ENCODE peak calls at places on chromosomes 1 and 21, in four cellular contexts. G, V, P and E are unnamed samples.

GRCh38 chr1:2528966-2529750 is 905 bp downstream of the HES5 start:
- DNase-seq in G (peak; percentile 73), V (no peak), P (peak; percentile 77), E (no peak)

GRCh38 chr1:33985166-33985565 is 121.3 kb downstream of the HMGB4 start:
- DNase-seq in G (no peak), V (no peak), P (no peak), E (no peak)

GRCh38 chr1:3393024-3393986 is 61.2 kb upstream of the ARHGEF16 start:
- DNase-seq in G (no peak), V (no peak), P (peak; percentile 68), E (no peak)

GRCh38 chr1:2300004-2300771 is 72.1 kb downstream of the SKI start:
- DNase-seq in G (no peak), V (peak; percentile 71), P (no peak), E (no peak)

GRCh38 chr1:3065797-3066196 is 3.2 kb upstream of the PRDM16 start:
- DNase-seq in G (no peak), V (no peak), P (no peak), E (no peak)

GRCh38 chr1:58722414-58722813 is 22.6 kb upstream of the MYSM1 start:
- DNase-seq in G (no peak), V (no peak), P (no peak), E (no peak)

GRCh38 chr21:15058718-15059316 is 6.0 kb downstream of the NRIP1 start:
- DNase-seq in G (peak; percentile 25), V (no peak), P (no peak), E (no peak)

GRCh38 chr1:20486457-20487235 is 636 bp upstream of the CAMK2N1 start:
- DNase-seq in G (peak; percentile 92), V (no peak), P (peak; percentile 88), E (peak; percentile 84)

GRCh38 chr1:33943978-33944377 is 80.1 kb downstream of the HMGB4 start:
- DNase-seq in G (no peak), V (no peak), P (no peak), E (no peak)

GRCh38 chr21:27213328-27213727 is 246.4 kb upstream of the ADAMTS5 start:
- DNase-seq in G (no peak), V (no peak), P (no peak), E (no peak)

GRCh38 chr1:151831605-151832004 is at the start of gene RORC:
- DNase-seq in G (no peak), V (no peak), P (no peak), E (peak; percentile 16)

GRCh38 chr21:32921632-32922230 is 104.0 kb upstream of the OLIG2 start:
- DNase-seq in G (peak; percentile 67), V (no peak), P (peak; percentile 80), E (no peak)

GRCh38 chr1:119784127-119784781 is 15.5 kb upstream of the HMGCS2 start:
- DNase-seq in G (no peak), V (no peak), P (no peak), E (no peak)

GRCh38 chr1:117113199-117113598 is 8.3 kb downstream of the TRIM45 start:
- DNase-seq in G (no peak), V (no peak), P (no peak), E (no peak)

GRCh38 chr21:44778094-44778493 is 23.5 kb downstream of the UBE2G2 start:
- DNase-seq in G (no peak), V (no peak), P (no peak), E (no peak)

GRCh38 chr1:89953929-89954328 is 41.0 kb upstream of the ZNF326 start:
- DNase-seq in G (no peak), V (no peak), P (no peak), E (no peak)

GRCh38 chr1:237976345-237976744 is 85.6 kb upstream of the ZP4 start:
- DNase-seq in G (no peak), V (peak; percentile 13), P (no peak), E (no peak)

GRCh38 chr21:36247316-36247715 is 72.7 kb upstream of the MORC3 start:
- DNase-seq in G (no peak), V (no peak), P (no peak), E (no peak)

GRCh38 chr1:183609313-183609712 is 19.1 kb upstream of the NCF2 start:
- DNase-seq in G (no peak), V (no peak), P (no peak), E (peak; percentile 43)

GRCh38 chr1:47568763-47569162 is 130.9 kb downstream of the FOXD2 start:
- DNase-seq in G (no peak), V (no peak), P (no peak), E (no peak)

GRCh38 chr1:67766117-67766978 is 66.9 kb downstream of the GNG12 start:
- DNase-seq in G (peak; percentile 43), V (no peak), P (peak; percentile 66), E (no peak)

GRCh38 chr1:217182992-217183391 is 447.9 kb downstream of the GPATCH2 start:
- DNase-seq in G (no peak), V (no peak), P (no peak), E (no peak)

GRCh38 chr1:67889940-67890567 is 56.8 kb upstream of the GNG12 start:
- DNase-seq in G (peak; percentile 31), V (no peak), P (no peak), E (no peak)

GRCh38 chr1:241611063-241611462 is 29.1 kb downstream of the CHML start:
- DNase-seq in G (peak; percentile 65), V (no peak), P (no peak), E (peak; percentile 72)

GRCh38 chr21:14952916-14953315 is 111.9 kb downstream of the NRIP1 start:
- DNase-seq in G (no peak), V (no peak), P (no peak), E (no peak)

GRCh38 chr1:154661110-154661509 is 53.1 kb upstream of the ADAR start:
- DNase-seq in G (no peak), V (no peak), P (no peak), E (no peak)

GRCh38 chr1:20265243-20265642 is 25.4 kb upstream of the VWA5B1 start:
- DNase-seq in G (no peak), V (no peak), P (no peak), E (no peak)

GRCh38 chr1:19710825-19711611 is 46.3 kb downstream of the HTR6 start:
- DNase-seq in G (no peak), V (peak; percentile 93), P (no peak), E (no peak)

GRCh38 chr1:11930571-11931445 is 3.7 kb upstream of the PLOD1 start:
- DNase-seq in G (no peak), V (no peak), P (no peak), E (peak; percentile 32)

GRCh38 chr1:233033366-233033765 is 83.0 kb downstream of the NTPCR start:
- DNase-seq in G (no peak), V (no peak), P (no peak), E (no peak)

GRCh38 chr1:28297826-28298225 is 31.0 kb upstream of the MED18 start:
- DNase-seq in G (no peak), V (peak; percentile 43), P (no peak), E (no peak)

GRCh38 chr1:151372411-151372934 is at the start of gene SELENBP1:
- DNase-seq in G (peak; percentile 77), V (no peak), P (peak; percentile 76), E (peak; percentile 81)

GRCh38 chr1:10338047-10338446 is 60.8 kb upstream of the PGD start:
- DNase-seq in G (peak; percentile 59), V (no peak), P (peak; percentile 62), E (peak; percentile 15)

GRCh38 chr1:10338611-10339010 is 60.3 kb upstream of the PGD start:
- DNase-seq in G (no peak), V (no peak), P (no peak), E (no peak)

GRCh38 chr1:10341062-10341600 is 57.7 kb upstream of the PGD start:
- DNase-seq in G (no peak), V (no peak), P (no peak), E (no peak)

GRCh38 chr1:10339036-10339567 is 59.8 kb upstream of the PGD start:
- DNase-seq in G (no peak), V (no peak), P (no peak), E (no peak)

GRCh38 chr1:10339815-10340214 is 59.0 kb upstream of the PGD start:
- DNase-seq in G (peak; percentile 94), V (no peak), P (peak; percentile 58), E (no peak)
- TF ChIP-seq CREB1 in G (peak; percentile 63), V (no peak), P (peak; percentile 57), E (no peak)

GRCh38 chr1:75519626-75520025 is 91.3 kb downstream of the SLC44A5 start:
- DNase-seq in G (no peak), V (no peak), P (no peak), E (no peak)

GRCh38 chr1:75520862-75521261 is 90.1 kb downstream of the SLC44A5 start:
- DNase-seq in G (peak; percentile 9), V (no peak), P (no peak), E (peak; percentile 3)

GRCh38 chr1:75520028-75520427 is 90.9 kb downstream of the SLC44A5 start:
- DNase-seq in G (no peak), V (no peak), P (no peak), E (no peak)

GRCh38 chr1:75521658-75522057 is 89.3 kb downstream of the SLC44A5 start:
- DNase-seq in G (no peak), V (no peak), P (no peak), E (no peak)

GRCh38 chr1:75522389-75522788 is 88.5 kb downstream of the SLC44A5 start:
- DNase-seq in G (no peak), V (no peak), P (no peak), E (no peak)
- TF ChIP-seq ZNF274 in G (no peak), V (no peak), P (no peak), E (no peak)

GRCh38 chr1:224113918-224114786 is at the start of gene FBXO28:
- DNase-seq in G (peak; percentile 98), V (peak; percentile 77), P (peak; percentile 92), E (peak; percentile 91)

GRCh38 chr1:224114787-224115175 is 870 bp downstream of the FBXO28 start:
- DNase-seq in G (no peak), V (no peak), P (no peak), E (no peak)

GRCh38 chr1:224113545-224113917 is 380 bp upstream of the FBXO28 start:
- DNase-seq in G (no peak), V (no peak), P (no peak), E (no peak)

GRCh38 chr1:224118688-224119087 is 4.8 kb downstream of the FBXO28 start:
- DNase-seq in G (no peak), V (no peak), P (no peak), E (no peak)

GRCh38 chr1:224116131-224116530 is 2.2 kb downstream of the FBXO28 start:
- DNase-seq in G (peak; percentile 44), V (peak; percentile 47), P (no peak), E (peak; percentile 47)
- H3K27ac ChIP-seq in G (no peak overlapping the region), V (no peak overlapping the region), P (no peak overlapping the region), E (no peak overlapping the region)

GRCh38 chr1:82449671-82450070 is 648.9 kb downstream of the ADGRL2 start:
- DNase-seq in G (no peak), V (no peak), P (no peak), E (no peak)
- TF ChIP-seq CREB1 in G (no peak), V (no peak), P (no peak), E (no peak)

GRCh38 chr1:201754353-201754752 is 74.6 kb upstream of the IPO9 start:
- DNase-seq in G (no peak), V (no peak), P (no peak), E (no peak)

GRCh38 chr1:201759194-201759814 is 69.7 kb upstream of the IPO9 start:
- DNase-seq in G (no peak), V (no peak), P (no peak), E (no peak)

GRCh38 chr1:201755200-201755599 is 73.8 kb upstream of the IPO9 start:
- DNase-seq in G (no peak), V (no peak), P (no peak), E (no peak)

GRCh38 chr1:201758508-201759050 is 70.4 kb upstream of the IPO9 start:
- DNase-seq in G (no peak), V (no peak), P (no peak), E (no peak)

GRCh38 chr1:201756411-201756810 is 72.5 kb upstream of the IPO9 start:
- DNase-seq in G (no peak), V (no peak), P (no peak), E (no peak)
- TF ChIP-seq ZNF274 in G (no peak), V (no peak), P (no peak), E (no peak)